ENCODE peak calls at places on chromosome 22, in four cellular contexts. Z, P, V and Y are unnamed samples.

GRCh38 chr22:24230911-24231656 is 13.8 kb downstream of the GGT5 start:
- DNase-seq in P (no peak), V (peak; percentile 69), Z (no peak), Y (peak; percentile 67)

GRCh38 chr22:48740731-48741405 is 1086.8 kb downstream of the BRD1 start:
- DNase-seq in P (no peak), V (peak; percentile 31), Z (no peak), Y (no peak)

GRCh38 chr22:44965171-44965570 is 44.6 kb downstream of the PHF21B start:
- DNase-seq in Z (no peak), P (no peak), V (no peak), Y (no peak)

GRCh38 chr22:28188480-28188879 is 269.4 kb upstream of the PITPNB start:
- DNase-seq in P (no peak), Z (no peak), V (no peak), Y (no peak)

GRCh38 chr22:19129871-19130270 is 1.2 kb upstream of the TSSK2 start:
- DNase-seq in Z (no peak), P (no peak), V (no peak), Y (no peak)

GRCh38 chr22:44554411-44554810 is 56.4 kb upstream of the RTL6 start:
- DNase-seq in P (no peak), V (no peak), Z (no peak), Y (no peak)

GRCh38 chr22:27513021-27513420 is 288.5 kb downstream of the MN1 start:
- DNase-seq in Z (no peak), V (no peak), P (no peak), Y (no peak)

GRCh38 chr22:39144101-39144815 is 8.2 kb downstream of the CBX7 start:
- DNase-seq in P (no peak), Z (no peak), V (peak; percentile 68), Y (peak; percentile 35)

GRCh38 chr22:28999510-29000224 is 62.0 kb downstream of the C22orf31 start:
- DNase-seq in P (no peak), V (no peak), Z (no peak), Y (no peak)

DNA sequence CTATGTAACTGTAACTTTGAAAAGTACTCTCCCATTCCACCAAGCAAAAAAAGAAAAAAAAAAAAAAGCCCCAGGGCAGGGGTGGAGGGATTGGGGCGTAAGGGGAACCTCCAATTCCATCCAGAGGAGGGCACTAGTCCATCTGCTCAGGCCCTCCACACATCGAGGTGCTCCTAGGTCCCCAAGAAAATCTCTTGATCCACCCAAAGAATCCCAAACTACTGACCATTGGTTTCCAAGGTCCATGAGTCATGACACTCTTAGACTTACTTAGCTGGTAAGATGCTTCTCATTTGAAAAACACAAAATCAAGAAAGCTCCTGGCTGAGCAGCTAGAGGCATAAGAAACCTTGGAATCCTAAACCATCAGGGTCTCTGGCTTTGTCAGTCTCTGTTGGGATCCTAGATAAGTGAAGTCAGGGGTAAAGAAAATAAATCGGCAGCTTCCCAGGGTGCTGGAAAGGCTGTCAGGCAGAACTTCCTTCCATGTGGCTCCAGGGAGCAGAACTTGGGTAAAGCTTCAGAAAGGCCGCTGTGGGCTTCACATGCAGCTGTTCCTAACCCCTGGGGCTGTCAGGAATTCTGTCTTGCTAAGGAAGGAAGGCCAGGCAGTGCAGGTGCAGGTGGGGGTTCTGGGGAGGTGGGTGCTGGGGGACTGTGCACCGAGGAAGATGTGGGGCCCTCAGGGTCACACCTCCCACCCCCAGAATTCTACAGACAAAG is 49.4 kb upstream of the ADA2 start:
- DNase-seq in P (no peak), V (no peak), Z (no peak), Y (no peak)
- TF ChIP-seq CTCF in P (no peak), V (peak; percentile 6), Z (peak; percentile 49), Y (no peak)

GRCh38 chr22:37331034-37331428 is 48.7 kb downstream of the CYTH4 start:
- DNase-seq in Z (no peak), P (no peak), V (no peak), Y (peak; percentile 63)

GRCh38 chr22:37330200-37331033 is 48.1 kb downstream of the CYTH4 start:
- DNase-seq in V (no peak), P (peak; percentile 87), Z (peak; percentile 96), Y (peak; percentile 92)

GRCh38 chr22:37333724-37334460 is 51.6 kb downstream of the CYTH4 start:
- DNase-seq in Z (no peak), V (no peak), P (no peak), Y (no peak)

GRCh38 chr22:37329239-37330140 is 47.2 kb downstream of the CYTH4 start:
- DNase-seq in V (no peak), Z (no peak), P (peak; percentile 34), Y (no peak)

GRCh38 chr22:37331811-37332536 is 49.7 kb downstream of the CYTH4 start:
- DNase-seq in P (peak; percentile 66), Z (no peak), V (no peak), Y (peak; percentile 52)
- TF ChIP-seq CTCF in P (peak; percentile 37), Z (peak; percentile 43), V (no peak), Y (no peak)

GRCh38 chr22:36771376-36772063 is 4.4 kb downstream of the IFT27 start:
- DNase-seq in V (no peak), P (no peak), Z (no peak), Y (no peak)

GRCh38 chr22:36772451-36772850 is 3.5 kb downstream of the IFT27 start:
- DNase-seq in Z (no peak), P (no peak), V (no peak), Y (no peak)

GRCh38 chr22:36775966-36776669 is at the start of gene IFT27:
- DNase-seq in P (peak; percentile 99), V (peak; percentile 98), Z (peak; percentile 100), Y (peak; percentile 96)

GRCh38 chr22:36775589-36775965 is 342 bp downstream of the IFT27 start:
- DNase-seq in P (no peak), Z (no peak), V (no peak), Y (peak; percentile 33)

DNA sequence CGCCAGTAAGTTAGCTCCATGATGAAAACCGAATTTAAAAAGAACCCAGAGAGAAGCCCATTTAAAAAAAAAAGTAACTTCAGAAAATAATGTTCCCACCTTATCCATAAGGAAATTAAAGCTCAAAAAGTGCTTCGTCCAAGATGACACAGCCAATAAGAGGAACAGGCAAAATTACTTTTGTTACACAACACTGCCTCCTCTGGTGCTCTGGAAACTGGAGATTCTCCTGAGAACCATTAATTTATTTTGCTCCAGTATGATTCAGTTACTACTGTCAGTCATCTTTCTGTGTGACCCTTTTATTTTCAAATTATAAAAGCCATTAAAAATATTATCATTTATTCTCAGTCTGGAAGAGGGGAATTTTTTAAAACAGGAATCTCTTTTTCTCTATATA is 2.0 kb downstream of the IFT27 start:
- DNase-seq in Z (no peak), V (no peak), P (peak; percentile 63), Y (no peak)
- TF ChIP-seq CTCF in Z (peak; percentile 63), V (no peak), P (peak; percentile 50), Y (no peak)

DNA sequence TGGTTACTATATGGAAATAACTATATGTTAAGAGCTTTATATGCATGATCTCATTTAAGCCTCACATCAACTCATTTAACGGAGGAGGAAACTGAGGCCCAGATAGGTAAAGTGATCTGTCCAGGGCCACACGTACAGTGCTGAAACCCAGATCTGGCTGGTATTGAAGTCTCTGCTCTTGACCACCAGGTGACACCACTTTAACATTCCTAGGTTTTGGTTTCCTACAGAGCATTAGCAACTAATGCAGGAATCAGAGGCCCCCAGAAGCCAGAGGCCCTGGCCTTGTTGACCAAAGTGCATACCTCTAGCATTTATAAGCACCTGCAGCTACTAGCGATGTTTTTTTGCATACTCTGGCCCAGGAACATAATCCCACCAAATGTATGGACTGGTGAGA is 12.9 kb upstream of the LIMK2 start:
- DNase-seq in V (no peak), Z (no peak), P (no peak), Y (no peak)
- TF ChIP-seq CTCF in V (peak; percentile 8), Z (peak; percentile 39), P (no peak), Y (no peak)

GRCh38 chr22:46159212-46159611 is 8.9 kb downstream of the PPARA start:
- DNase-seq in Z (no peak), P (no peak), V (no peak), Y (no peak)
- TF ChIP-seq CTCF in Z (no peak), P (no peak), V (no peak), Y (no peak)